ENCODE peak calls at places on chromosomes 12 and 14, in six cellular contexts. W is Karpas-422, B is neuronal stem cell, D is upper lobe of right lung, L is esophagus squamous epithelium, K is tibial artery. H is an unnamed sample.

GRCh38 chr14:68891851-68892660 is 87.0 kb downstream of the ACTN1 start:
- DNase-seq in K (peak; percentile 65), W (no peak), L (no peak), B (no peak), D (peak; percentile 41), H (no peak)

GRCh38 chr14:76810953-76811400 is 1.7 kb downstream of the ANGEL1 start:
- DNase-seq in D (no peak), W (peak; percentile 75), L (no peak), K (no peak), B (no peak), H (no peak)

GRCh38 chr14:89576132-89576923 is 159.3 kb upstream of the FOXN3 start:
- DNase-seq in D (no peak), K (no peak), L (no peak), B (no peak), W (no peak), H (no peak)

GRCh38 chr14:84036863-84037262 is 1493.1 kb upstream of the FLRT2 start:
- DNase-seq in D (no peak), W (no peak), B (no peak), L (no peak), K (no peak), H (no peak)

GRCh38 chr14:52856139-52856538 is 64.7 kb upstream of the GNPNAT1 start:
- DNase-seq in L (no peak), W (no peak), K (no peak), D (no peak), B (no peak), H (no peak)

GRCh38 chr14:68507544-68508081 is 285.3 kb downstream of the ZFP36L1 start:
- DNase-seq in L (no peak), W (no peak), K (no peak), B (no peak), D (no peak), H (no peak)

GRCh38 chr14:101823511-101824120 is 62.1 kb downstream of the PPP2R5C start:
- DNase-seq in L (no peak), W (peak; percentile 59), B (no peak), D (no peak), K (no peak), H (no peak)

GRCh38 chr14:79424462-79424861 is 786.8 kb downstream of the DIO2 start:
- DNase-seq in B (no peak), W (no peak), K (no peak), D (no peak), L (no peak), H (no peak)

GRCh38 chr12:19688489-19688888 is 249.2 kb downstream of the AEBP2 start:
- DNase-seq in K (no peak), D (no peak), B (no peak), L (no peak), W (no peak), H (no peak)

GRCh38 chr12:56590237-56590830 is 39.8 kb downstream of the BAZ2A start:
- DNase-seq in D (no peak), L (no peak), K (no peak), B (no peak), W (peak; percentile 75), H (no peak)

GRCh38 chr14:41606249-41607118 is at the start of gene LRFN5:
- DNase-seq in W (no peak), K (no peak), L (no peak), D (peak; percentile 59), B (peak; percentile 54), H (no peak)

GRCh38 chr12:107296681-107297086 is 203.3 kb upstream of the CRY1 start:
- DNase-seq in K (no peak), W (no peak), B (no peak), D (no peak), L (no peak), H (no peak)

GRCh38 chr12:48028541-48029400 is 24.5 kb upstream of the COL2A1 start:
- DNase-seq in W (no peak), D (no peak), B (no peak), K (no peak), L (no peak), H (no peak)

GRCh38 chr12:12474931-12475485 is 87.7 kb downstream of the DUSP16 start:
- DNase-seq in L (no peak), D (no peak), B (no peak), W (no peak), K (no peak), H (no peak)

GRCh38 chr12:101664961-101665360 is 32.5 kb upstream of the CHPT1 start:
- DNase-seq in D (no peak), B (no peak), L (no peak), K (no peak), W (no peak), H (no peak)

GRCh38 chr12:85835417-85835809 is 796 bp downstream of the RASSF9 start:
- DNase-seq in L (no peak), B (no peak), K (no peak), D (no peak), W (no peak), H (no peak)

GRCh38 chr12:53171725-53172329 is 8.7 kb upstream of the ZNF740 start:
- DNase-seq in W (no peak), K (no peak), L (no peak), D (no peak), B (no peak), H (peak; percentile 66)

GRCh38 chr12:106044773-106045172 is 94.0 kb downstream of the NUAK1 start:
- DNase-seq in K (no peak), W (no peak), L (no peak), D (no peak), B (no peak), H (no peak)

GRCh38 chr12:51407604-51408003 is 16.4 kb upstream of the GALNT6 start:
- DNase-seq in D (no peak), B (no peak), W (no peak), K (no peak), L (no peak), H (no peak)

GRCh38 chr12:102026728-102027127 is 35.1 kb downstream of the WASHC3 start:
- DNase-seq in B (no peak), D (no peak), L (no peak), K (no peak), W (no peak), H (no peak)

GRCh38 chr12:30905483-30906009 is 21.0 kb upstream of the TSPAN11 start:
- DNase-seq in L (no peak), B (no peak), W (peak; percentile 2), K (no peak), D (no peak), H (no peak)

GRCh38 chr12:98754095-98754494 is 109.0 kb downstream of the APAF1 start:
- DNase-seq in K (no peak), B (no peak), W (no peak), L (no peak), D (no peak), H (no peak)

GRCh38 chr12:31605531-31605930 is 14.6 kb upstream of the DENND5B start:
- DNase-seq in W (no peak), L (no peak), D (no peak), K (no peak), B (no peak), H (no peak)

GRCh38 chr14:104802120-104802912 is 1.4 kb downstream of the ZBTB42 start:
- DNase-seq in K (no peak), W (no peak), L (no peak), B (no peak), D (no peak), H (no peak)

GRCh38 chr12:31961137-31961536 is 1.9 kb downstream of the RESF1 start:
- DNase-seq in D (no peak), B (no peak), K (no peak), L (no peak), W (no peak), H (no peak)

GRCh38 chr14:70254476-70254961 is 65.8 kb upstream of the SLC8A3 start:
- DNase-seq in B (peak; percentile 23), K (no peak), W (no peak), D (peak; percentile 78), L (no peak), H (peak; percentile 62)

GRCh38 chr12:23290627-23291330 is 658.7 kb downstream of the SOX5 start:
- DNase-seq in B (no peak), L (no peak), K (no peak), D (no peak), W (no peak), H (no peak)

GRCh38 chr14:93946506-93947170 is 19.5 kb downstream of the FAM181A start:
- DNase-seq in K (no peak), W (no peak), B (no peak), D (no peak), L (no peak), H (no peak)

GRCh38 chr12:132429932-132430643 is 59.9 kb upstream of the FBRSL1 start:
- DNase-seq in B (no peak), W (no peak), D (no peak), K (no peak), L (no peak), H (no peak)

GRCh38 chr14:92513966-92514843 is 624 bp downstream of the RIN3 start:
- DNase-seq in B (no peak), K (no peak), W (no peak), D (peak; percentile 76), L (no peak), H (no peak)

GRCh38 chr14:69610859-69611263 is 535 bp upstream of the SUSD6 start:
- DNase-seq in D (no peak), B (no peak), K (no peak), W (no peak), L (no peak), H (no peak)

GRCh38 chr14:66824251-66824650 is 316.3 kb downstream of the GPHN start:
- DNase-seq in B (no peak), W (no peak), L (no peak), D (no peak), K (no peak), H (no peak)

GRCh38 chr12:126582231-126582630 is 1517.0 kb downstream of the AACS start:
- DNase-seq in K (no peak), W (no peak), L (no peak), B (no peak), D (no peak), H (no peak)
- H3K36me3 ChIP-seq in K (no peaks in the 10 kb centered on the region), W (no peaks in the 10 kb centered on the region), L (no peaks in the 10 kb centered on the region), B (no peaks in the 10 kb centered on the region), D (no peaks in the 10 kb centered on the region), H (no peaks in the 10 kb centered on the region)

GRCh38 chr12:64716839-64717455 is 42.3 kb downstream of the GNS start:
- DNase-seq in L (no peak), K (no peak), W (no peak), B (no peak), D (no peak), H (no peak)
- H3K36me3 ChIP-seq in L (peaks cover 97% of the 10 kb centered on the region), K (peaks cover 74% of the 10 kb centered on the region), W (peaks cover 18% of the 10 kb centered on the region), B (peaks cover 75% of the 10 kb centered on the region), D (peaks cover 87% of the 10 kb centered on the region), H (no peaks in the 10 kb centered on the region)

GRCh38 chr12:116954700-116955381 is 44.1 kb downstream of the FBXW8 start:
- DNase-seq in K (peak; percentile 78), B (no peak), W (no peak), L (no peak), D (peak; percentile 75), H (no peak)
- H3K36me3 ChIP-seq in K (peaks cover 2% of the 10 kb centered on the region), B (peaks cover 36% of the 10 kb centered on the region), W (peaks cover 13% of the 10 kb centered on the region), L (peaks cover 48% of the 10 kb centered on the region), D (no peaks in the 10 kb centered on the region), H (no peaks in the 10 kb centered on the region)

GRCh38 chr12:42552822-42553221 is 36.7 kb downstream of the PRICKLE1 start:
- DNase-seq in W (no peak), B (no peak), L (no peak), D (no peak), K (no peak), H (no peak)

GRCh38 chr12:42560977-42561376 is 28.6 kb downstream of the PRICKLE1 start:
- DNase-seq in K (no peak), D (no peak), W (no peak), L (no peak), B (no peak), H (no peak)

GRCh38 chr12:42557586-42558172 is 31.9 kb downstream of the PRICKLE1 start:
- DNase-seq in K (no peak), B (no peak), W (no peak), L (no peak), D (no peak), H (no peak)

GRCh38 chr12:42556917-42557316 is 32.6 kb downstream of the PRICKLE1 start:
- DNase-seq in W (no peak), L (no peak), D (no peak), K (no peak), B (no peak), H (no peak)
- H3K36me3 ChIP-seq in W (no peaks in the 10 kb centered on the region), L (no peaks in the 10 kb centered on the region), D (no peaks in the 10 kb centered on the region), K (no peaks in the 10 kb centered on the region), B (no peaks in the 10 kb centered on the region), H (no peaks in the 10 kb centered on the region)

H was measured in breast epithelium.